ENCODE peak calls at places on chromosomes 3 and 15, in six cellular contexts. One of them, this sample, is unnamed.

GRCh38 chr3:129936757-129937156 is 37.8 kb upstream of the TRH start:
- DNase-seq in cardiac fibroblast: peak
- DNase-seq in M059J: peak
- DNase-seq in T-helper 1 cell: no peak
- DNase-seq in heart right ventricle: peak
- DNase-seq in HepG2: peak
- DNase-seq in this sample: peak

GRCh38 chr3:183490653-183491052 is 62.2 kb upstream of the MCF2L2 start:
- DNase-seq in cardiac fibroblast: peak
- DNase-seq in M059J: peak
- DNase-seq in T-helper 1 cell: no peak
- DNase-seq in HepG2: peak
- DNase-seq in heart right ventricle: no peak
- DNase-seq in this sample: peak

GRCh38 chr15:97224191-97224641 is 736.3 kb upstream of the ARRDC4 start:
- DNase-seq in T-helper 1 cell: no peak
- DNase-seq in cardiac fibroblast: no peak
- DNase-seq in heart right ventricle: no peak
- DNase-seq in M059J: no peak
- DNase-seq in HepG2: no peak
- DNase-seq in this sample: no peak

GRCh38 chr3:195455789-195456188 is 13.0 kb upstream of the ACAP2 start:
- DNase-seq in HepG2: no peak
- DNase-seq in T-helper 1 cell: no peak
- DNase-seq in heart right ventricle: no peak
- DNase-seq in M059J: no peak
- DNase-seq in cardiac fibroblast: no peak
- DNase-seq in this sample: no peak

GRCh38 chr3:194936659-194937058 is 251.0 kb downstream of the FAM43A start:
- DNase-seq in T-helper 1 cell: no peak
- DNase-seq in heart right ventricle: no peak
- DNase-seq in M059J: no peak
- DNase-seq in cardiac fibroblast: no peak
- DNase-seq in HepG2: no peak
- DNase-seq in this sample: no peak

GRCh38 chr3:187942658-187943241 is 197.5 kb upstream of the BCL6 start:
- DNase-seq in HepG2: no peak
- DNase-seq in heart right ventricle: no peak
- DNase-seq in T-helper 1 cell: no peak
- DNase-seq in M059J: no peak
- DNase-seq in cardiac fibroblast: no peak
- DNase-seq in this sample: no peak

GRCh38 chr3:114834175-114834940 is 312.7 kb downstream of the ZBTB20 start:
- DNase-seq in heart right ventricle: no peak
- DNase-seq in M059J: no peak
- DNase-seq in cardiac fibroblast: no peak
- DNase-seq in T-helper 1 cell: no peak
- DNase-seq in HepG2: no peak
- DNase-seq in this sample: no peak

GRCh38 chr15:81209635-81210034 is 13.0 kb downstream of the IL16 start:
- DNase-seq in heart right ventricle: no peak
- DNase-seq in T-helper 1 cell: no peak
- DNase-seq in HepG2: no peak
- DNase-seq in cardiac fibroblast: no peak
- DNase-seq in M059J: no peak
- DNase-seq in this sample: no peak

GRCh38 chr3:43748179-43748578 is 57.4 kb downstream of the ABHD5 start:
- DNase-seq in heart right ventricle: no peak
- DNase-seq in cardiac fibroblast: peak
- DNase-seq in HepG2: no peak
- DNase-seq in T-helper 1 cell: no peak
- DNase-seq in M059J: peak
- DNase-seq in this sample: peak

GRCh38 chr3:73422556-73422955 is 202.2 kb downstream of the PDZRN3 start:
- DNase-seq in heart right ventricle: no peak
- DNase-seq in cardiac fibroblast: no peak
- DNase-seq in T-helper 1 cell: no peak
- DNase-seq in M059J: no peak
- DNase-seq in HepG2: no peak
- DNase-seq in this sample: no peak

GRCh38 chr15:62928242-62928995 is 114.1 kb upstream of the TPM1 start:
- DNase-seq in cardiac fibroblast: peak
- DNase-seq in T-helper 1 cell: no peak
- DNase-seq in heart right ventricle: peak
- DNase-seq in HepG2: peak
- DNase-seq in M059J: peak
- DNase-seq in this sample: peak

GRCh38 chr3:185318136-185318535 is 44.8 kb upstream of the MAP3K13 start:
- DNase-seq in heart right ventricle: no peak
- DNase-seq in M059J: peak
- DNase-seq in T-helper 1 cell: no peak
- DNase-seq in HepG2: peak
- DNase-seq in cardiac fibroblast: peak
- DNase-seq in this sample: peak

GRCh38 chr15:92636950-92637481 is 18.6 kb downstream of the FAM174B start:
- DNase-seq in M059J: peak
- DNase-seq in cardiac fibroblast: no peak
- DNase-seq in HepG2: no peak
- DNase-seq in T-helper 1 cell: no peak
- DNase-seq in heart right ventricle: peak
- DNase-seq in this sample: peak

GRCh38 chr3:185423178-185423577 is 60.2 kb downstream of the MAP3K13 start:
- DNase-seq in cardiac fibroblast: peak
- DNase-seq in heart right ventricle: no peak
- DNase-seq in M059J: peak
- DNase-seq in HepG2: no peak
- DNase-seq in T-helper 1 cell: no peak
- DNase-seq in this sample: peak

GRCh38 chr3:4799266-4800256 is 179.7 kb upstream of the BHLHE40 start:
- DNase-seq in M059J: no peak
- DNase-seq in cardiac fibroblast: no peak
- DNase-seq in T-helper 1 cell: no peak
- DNase-seq in HepG2: no peak
- DNase-seq in heart right ventricle: no peak
- DNase-seq in this sample: no peak

GRCh38 chr15:83844742-83845141 is 190.8 kb downstream of the ADAMTSL3 start:
- DNase-seq in heart right ventricle: no peak
- DNase-seq in HepG2: no peak
- DNase-seq in cardiac fibroblast: peak
- DNase-seq in T-helper 1 cell: no peak
- DNase-seq in M059J: no peak
- DNase-seq in this sample: peak

This sample was measured in epithelial cell of esophagus.